ENCODE peak calls at places on chromosome 2, in nine cellular contexts. D is mammary epithelial cell, G is K562, J is IMR-90, Q is fibroblast of lung, L is HepG2, I is Karpas-422, Y is osteoblast, E is MM.1S. M is an unnamed sample.

GRCh38 chr2:221518937-221519635 is 53.0 kb downstream of the EPHA4 start:
- DNase-seq in G (no peak), D (no peak), Y (no peak), Q (peak; percentile 73), E (no peak), L (no peak), J (peak; percentile 33), I (no peak), M (peak; percentile 65)

GRCh38 chr2:207219036-207219435 is 53.3 kb upstream of the KLF7 start:
- DNase-seq in D (no peak), L (no peak), Q (no peak), J (no peak), G (no peak), E (no peak), Y (no peak), I (peak; percentile 40), M (no peak)

GRCh38 chr2:112010751-112011150 is 44.3 kb upstream of the TMEM87B start:
- DNase-seq in Q (no peak), G (no peak), D (no peak), I (no peak), Y (peak; percentile 8), L (no peak), J (no peak), E (no peak), M (no peak)

GRCh38 chr2:223472771-223473170 is 129.4 kb downstream of the SCG2 start:
- DNase-seq in E (no peak), I (no peak), G (no peak), L (no peak), J (no peak), Y (no peak), D (no peak), Q (no peak), M (no peak)

GRCh38 chr2:30807249-30807648 is at the start of gene CAPN13:
- DNase-seq in D (peak; percentile 1), Y (no peak), J (no peak), L (no peak), E (no peak), G (no peak), Q (no peak), I (no peak), M (no peak)

GRCh38 chr2:232345251-232345650 is 33.3 kb upstream of the ALPP start:
- DNase-seq in E (no peak), G (no peak), Y (no peak), Q (no peak), I (no peak), L (no peak), D (no peak), J (no peak), M (no peak)

GRCh38 chr2:166516712-166517303 is 22.8 kb upstream of the SCN7A start:
- DNase-seq in Y (no peak), I (peak; percentile 62), J (peak; percentile 40), E (peak; percentile 16), G (peak; percentile 20), Q (peak; percentile 24), L (peak; percentile 25), D (peak; percentile 11), M (no peak)

GRCh38 chr2:43134571-43134889 is 91.9 kb downstream of the ZFP36L2 start:
- DNase-seq in E (no peak), D (no peak), G (no peak), I (no peak), Q (no peak), L (no peak), Y (no peak), J (no peak), M (no peak)

GRCh38 chr2:38702413-38702812 is 36.5 kb downstream of the GALM start:
- DNase-seq in J (peak; percentile 95), E (no peak), Y (no peak), Q (peak; percentile 97), G (no peak), D (peak; percentile 42), L (no peak), I (no peak), M (peak; percentile 96)

GRCh38 chr2:119679526-119679837 is 481 bp downstream of the TMEM177 start:
- DNase-seq in Y (peak; percentile 72), L (no peak), E (no peak), Q (no peak), I (peak; percentile 53), G (no peak), D (no peak), J (no peak), M (no peak)

GRCh38 chr2:173997269-173997668 is 32.1 kb upstream of the SP3 start:
- DNase-seq in E (peak; percentile 74), Q (peak; percentile 36), D (no peak), G (no peak), J (peak; percentile 45), I (peak; percentile 61), Y (no peak), L (no peak), M (no peak)

GRCh38 chr2:208361077-208361441 is 45.5 kb upstream of the PTH2R start:
- DNase-seq in G (no peak), D (no peak), E (no peak), L (no peak), Y (peak; percentile 27), I (no peak), J (no peak), Q (no peak), M (no peak)

GRCh38 chr2:24816404-24816803 is 23.2 kb downstream of the CENPO start:
- DNase-seq in Q (no peak), D (no peak), J (no peak), E (no peak), I (no peak), L (no peak), G (no peak), Y (no peak), M (no peak)

GRCh38 chr2:40201425-40201824 is 250.5 kb downstream of the SLC8A1 start:
- DNase-seq in J (peak; percentile 70), I (no peak), E (no peak), L (no peak), Y (no peak), G (no peak), D (peak; percentile 10), Q (peak; percentile 30), M (peak; percentile 27)

GRCh38 chr2:217288472-217289063 is 428.7 kb upstream of the TNP1 start:
- DNase-seq in L (no peak), I (no peak), G (no peak), E (no peak), Y (no peak), Q (no peak), J (no peak), D (no peak), M (no peak)

DNA sequence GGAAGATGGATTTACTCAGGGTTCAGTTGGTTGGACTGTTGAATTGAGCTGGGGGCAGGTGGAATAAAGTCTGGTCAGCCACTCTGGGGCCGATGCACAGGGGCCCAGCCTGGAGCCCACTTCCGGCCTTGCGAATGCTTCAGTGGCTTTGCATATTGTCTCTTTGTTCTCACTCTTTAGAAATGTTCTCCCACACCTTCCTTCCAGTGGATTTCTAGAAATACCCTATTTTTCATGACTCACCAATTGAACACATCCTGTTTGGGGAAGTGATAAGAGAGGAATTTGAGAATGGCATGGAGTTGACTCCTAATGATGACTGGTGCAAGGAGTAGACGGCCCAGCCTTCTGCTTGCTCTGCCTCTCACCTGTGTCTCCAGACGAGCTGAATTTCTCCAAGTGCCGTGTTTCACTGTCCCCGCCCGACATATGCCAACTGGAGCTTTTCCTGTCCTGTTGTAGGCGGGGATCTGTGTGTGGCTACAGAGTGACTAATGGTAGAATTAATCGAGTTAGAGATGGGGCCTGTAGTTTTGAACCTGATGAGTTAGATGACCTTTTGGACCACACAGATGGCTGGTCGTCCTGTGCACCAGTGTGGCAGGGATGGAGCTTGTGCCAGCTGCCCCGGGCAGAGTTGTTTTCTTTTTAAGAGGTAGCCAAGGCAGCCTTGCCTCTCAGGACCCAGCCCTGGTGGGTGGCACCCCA is 28.2 kb downstream of the ASAP2 start:
- DNase-seq in I (no peak), E (no peak), G (peak; percentile 37), J (peak; percentile 95), Y (peak; percentile 91), L (peak; percentile 96), Q (peak; percentile 99), D (peak; percentile 98), M (peak; percentile 98)
- H3K4me3 ChIP-seq in I (no peak overlapping the region), E (no peak overlapping the region), G (no peak overlapping the region), J (no peak overlapping the region), Y (peak overlapping the region; percentile 29), L (peak overlapping the region; percentile 66), Q (no peak overlapping the region), D (peak overlapping the region; percentile 26), M (peak overlapping the region; percentile 11)

GRCh38 chr2:126996378-126996699 is 97.6 kb downstream of the TEX51 start:
- DNase-seq in D (no peak), Y (peak; percentile 42), E (no peak), J (no peak), I (no peak), G (no peak), Q (no peak), L (no peak), M (no peak)
- H3K4me2 ChIP-seq in D (no peak overlapping the region), Y (no peak overlapping the region), E (no peak overlapping the region), J (no peak overlapping the region), I (no peak overlapping the region), G (no peak overlapping the region), Q (no peak overlapping the region), L (peak overlapping the region; percentile 72), M (no peak overlapping the region)

DNA sequence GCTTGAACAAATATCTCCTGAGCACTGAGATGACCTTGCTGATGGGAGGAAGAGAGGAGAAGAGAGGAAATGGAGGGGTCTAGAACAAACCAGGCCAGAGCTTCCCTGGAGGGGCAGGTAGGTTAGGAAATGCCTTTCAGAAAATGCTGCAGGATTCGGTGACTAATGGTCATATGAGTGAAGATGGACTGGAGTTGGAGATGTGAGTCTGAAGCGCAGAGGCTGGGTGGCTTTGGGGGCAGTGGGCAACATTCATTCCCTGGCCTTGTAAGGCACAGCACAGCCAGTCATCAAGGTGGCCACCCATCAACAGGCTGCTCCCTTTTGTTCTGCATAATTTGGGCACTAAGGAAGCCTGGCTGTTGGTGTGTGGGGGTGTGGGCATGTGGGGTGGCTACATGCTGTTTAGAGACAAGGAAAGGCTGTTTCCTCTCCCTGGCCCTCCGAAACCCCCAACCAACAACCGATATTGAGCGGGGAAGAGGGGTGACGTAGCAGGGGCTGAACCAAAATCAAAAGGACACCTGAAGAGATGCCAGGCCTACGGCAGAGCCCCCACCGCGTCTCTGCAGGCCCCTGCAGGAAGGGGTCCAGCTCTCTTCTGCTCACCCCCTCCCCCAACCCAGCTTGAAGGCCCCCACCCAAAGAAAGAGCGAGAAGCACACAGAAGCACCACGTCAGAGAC is 1.5 kb downstream of the SLC30A3 start:
- DNase-seq in Q (no peak), Y (peak; percentile 70), G (no peak), E (no peak), L (no peak), I (no peak), D (no peak), J (no peak), M (no peak)
- H3K27me3 ChIP-seq in Q (peaks cover 67% of the 10 kb centered on the region), Y (peaks cover 70% of the 10 kb centered on the region), G (peaks cover 31% of the 10 kb centered on the region), E (peaks cover 76% of the 10 kb centered on the region), L (peaks cover 19% of the 10 kb centered on the region), I (peaks cover 2% of the 10 kb centered on the region), D (peaks cover 48% of the 10 kb centered on the region), J (peaks cover 86% of the 10 kb centered on the region), M (peaks cover 61% of the 10 kb centered on the region)

DNA sequence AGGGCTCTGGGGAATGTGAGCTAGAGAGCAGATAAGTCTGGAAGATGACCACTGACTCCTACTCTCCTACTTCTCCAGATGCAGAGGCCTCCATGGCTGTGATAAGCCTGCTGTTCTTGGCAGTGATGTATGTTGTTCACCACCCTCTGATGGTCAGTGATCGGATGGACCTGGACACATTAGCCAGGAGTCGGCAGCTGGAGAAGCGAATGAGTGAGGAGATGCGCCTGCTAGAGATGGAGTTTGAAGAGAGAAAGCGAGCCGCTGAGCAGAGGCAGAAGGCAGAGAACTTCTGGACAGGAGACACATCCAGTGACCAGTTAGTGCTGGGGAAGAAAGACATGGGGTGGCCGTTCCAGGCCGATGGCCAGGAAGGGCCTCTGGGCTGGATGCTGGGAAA is 1.4 kb downstream of the ITPRIPL1 start:
- DNase-seq in I (no peak), Q (no peak), G (no peak), J (no peak), Y (peak; percentile 6), E (no peak), L (no peak), D (no peak), M (no peak)
- H3K4me3 ChIP-seq in I (peak overlapping the region; percentile 90), Q (no peak overlapping the region), G (no peak overlapping the region), J (no peak overlapping the region), Y (no peak overlapping the region), E (no peak overlapping the region), L (no peak overlapping the region), D (no peak overlapping the region), M (no peak overlapping the region)